ENCODE peak calls at places on chromosomes 12 and 14, in eight cellular contexts. W is small intestine; Z is cardiac muscle cell; G is CD8-positive, alpha-beta T cell; J is OCI-LY7; M is endodermal cell; D is right cardiac atrium; V is lower lobe of right lung. A is an unnamed sample.

GRCh38 chr14:52325126-52325525 is 11.0 kb downstream of the PTGER2 start:
- DNase-seq in D (no peak), J (peak; percentile 72), W (peak; percentile 15), G (no peak), Z (no peak), M (no peak), V (no peak), A (no peak)

GRCh38 chr14:102878970-102879460 is 43.4 kb upstream of the AMN start:
- DNase-seq in W (peak; percentile 26), D (no peak), G (no peak), Z (no peak), M (no peak), J (no peak), V (no peak), A (no peak)

GRCh38 chr14:64807588-64807987 is 72.1 kb downstream of the SPTB start:
- DNase-seq in G (no peak), W (no peak), V (no peak), Z (no peak), M (no peak), J (no peak), D (peak; percentile 85), A (peak; percentile 62)

GRCh38 chr14:89723930-89724915 is 230.3 kb downstream of the EFCAB11 start:
- DNase-seq in G (no peak), M (no peak), Z (no peak), V (no peak), D (no peak), W (no peak), J (no peak), A (no peak)

GRCh38 chr12:124613151-124613585 is 45.8 kb upstream of the NCOR2 start:
- DNase-seq in M (no peak), Z (no peak), G (no peak), D (no peak), W (no peak), V (no peak), J (no peak), A (no peak)

GRCh38 chr12:71166869-71167268 is 9.1 kb upstream of the TSPAN8 start:
- DNase-seq in V (no peak), M (no peak), G (no peak), W (no peak), D (no peak), Z (no peak), J (no peak), A (no peak)

GRCh38 chr12:38538319-38538718 is 221.7 kb downstream of the ALG10B start:
- DNase-seq in G (no peak), M (no peak), J (no peak), W (no peak), V (no peak), Z (no peak), D (no peak), A (no peak)

GRCh38 chr14:46384611-46385010 is 267.0 kb downstream of the RPL10L start:
- DNase-seq in G (no peak), Z (no peak), V (no peak), J (no peak), W (no peak), M (no peak), D (no peak), A (no peak)

GRCh38 chr12:56715798-56716197 is 9.3 kb downstream of the NACA start:
- DNase-seq in M (no peak), V (no peak), Z (no peak), W (no peak), D (no peak), G (no peak), J (no peak), A (peak; percentile 37)

GRCh38 chr12:1173806-1174617 is 183.0 kb downstream of the ERC1 start:
- DNase-seq in M (no peak), V (no peak), J (peak; percentile 17), G (no peak), D (no peak), W (no peak), Z (no peak), A (no peak)

GRCh38 chr14:99971929-99972747 is 93.1 kb upstream of the EVL start:
- DNase-seq in J (peak; percentile 19), W (no peak), D (peak; percentile 63), M (peak; percentile 68), G (peak; percentile 27), V (no peak), Z (peak; percentile 53), A (peak; percentile 71)

GRCh38 chr12:23884909-23885308 is 64.6 kb downstream of the SOX5 start:
- DNase-seq in Z (no peak), G (no peak), D (no peak), V (no peak), J (no peak), M (no peak), W (no peak), A (no peak)

GRCh38 chr12:108063192-108063591 is 65.9 kb upstream of the WSCD2 start:
- DNase-seq in M (peak; percentile 75), G (no peak), V (no peak), W (no peak), Z (peak; percentile 38), J (peak; percentile 25), D (no peak), A (no peak)

GRCh38 chr12:93599192-93599591 is 26.7 kb downstream of the SOCS2 start:
- DNase-seq in W (no peak), J (no peak), D (no peak), G (no peak), Z (no peak), M (no peak), V (no peak), A (no peak)

GRCh38 chr14:24367506-24368214 is at the start of gene NFATC4:
- DNase-seq in Z (peak; percentile 93), G (no peak), M (peak; percentile 92), J (peak; percentile 95), V (peak; percentile 63), W (peak; percentile 51), D (peak; percentile 90), A (no peak)

GRCh38 chr14:102035914-102036313 is 50.9 kb downstream of the HSP90AA1 start:
- DNase-seq in D (no peak), Z (no peak), M (no peak), V (no peak), J (no peak), G (no peak), W (no peak), A (no peak)

GRCh38 chr14:60756847-60757246 is 22.3 kb downstream of the MNAT1 start:
- DNase-seq in Z (peak; percentile 19), M (no peak), G (no peak), W (no peak), J (no peak), D (no peak), V (no peak), A (no peak)

GRCh38 chr12:9757433-9758025 is 3.2 kb downstream of the CD69 start:
- DNase-seq in Z (no peak), V (no peak), W (no peak), M (no peak), J (no peak), G (no peak), D (no peak), A (no peak)

GRCh38 chr12:9758119-9758518 is 2.6 kb downstream of the CD69 start:
- DNase-seq in W (no peak), Z (no peak), M (no peak), D (no peak), J (no peak), G (no peak), V (no peak), A (no peak)

GRCh38 chr12:9761407-9761736 is 671 bp upstream of the CD69 start:
- DNase-seq in W (peak; percentile 37), V (no peak), Z (no peak), D (no peak), J (no peak), G (no peak), M (no peak), A (no peak)

GRCh38 chr12:9760699-9761406 is at the start of gene CD69:
- DNase-seq in J (peak; percentile 83), M (no peak), G (peak; percentile 77), Z (no peak), V (no peak), W (peak; percentile 68), D (no peak), A (no peak)

GRCh38 chr12:9759680-9760592 is 765 bp downstream of the CD69 start:
- DNase-seq in M (no peak), V (no peak), D (no peak), G (no peak), W (no peak), Z (no peak), J (no peak), A (no peak)
- H3K4me3 ChIP-seq in M (no peak overlapping the region), V (peak overlapping the region; percentile 48), D (no peak overlapping the region), G (peak overlapping the region; percentile 79), W (peak overlapping the region; percentile 46), Z (no peak overlapping the region), J (peak overlapping the region; percentile 67), A (peak overlapping the region; percentile 39)

GRCh38 chr14:93965968-93966474 is 10.3 kb downstream of the ASB2 start:
- DNase-seq in M (no peak), J (no peak), G (no peak), Z (no peak), D (no peak), V (no peak), W (no peak), A (no peak)
- H3K4me1 ChIP-seq in M (no peaks in the 10 kb centered on the region), J (peaks cover 81% of the 10 kb centered on the region), G (peaks cover 34% of the 10 kb centered on the region), Z (peaks cover 4% of the 10 kb centered on the region), D (peaks cover 11% of the 10 kb centered on the region), V (peaks cover 45% of the 10 kb centered on the region), W (peaks cover 6% of the 10 kb centered on the region), A (peaks cover 30% of the 10 kb centered on the region)

GRCh38 chr12:90953956-90954421 is 987 bp downstream of the CCER1 start:
- DNase-seq in J (peak; percentile 38), M (peak; percentile 98), V (no peak), G (no peak), Z (no peak), W (no peak), D (peak; percentile 64), A (peak; percentile 63)
- H3K4me3 ChIP-seq in J (no peak overlapping the region), M (no peak overlapping the region), V (no peak overlapping the region), G (no peak overlapping the region), Z (no peak overlapping the region), W (no peak overlapping the region), D (no peak overlapping the region), A (no peak overlapping the region)

GRCh38 chr12:32993404-32993803 is 96.8 kb upstream of the PKP2 start:
- DNase-seq in M (no peak), J (no peak), W (no peak), Z (no peak), G (no peak), V (no peak), D (no peak), A (no peak)
- H3K4me1 ChIP-seq in M (peaks cover 16% of the 10 kb centered on the region), J (no peaks in the 10 kb centered on the region), W (no peaks in the 10 kb centered on the region), Z (peaks cover 11% of the 10 kb centered on the region), G (no peaks in the 10 kb centered on the region), V (no peaks in the 10 kb centered on the region), D (no peaks in the 10 kb centered on the region), A (no peaks in the 10 kb centered on the region)

DNA sequence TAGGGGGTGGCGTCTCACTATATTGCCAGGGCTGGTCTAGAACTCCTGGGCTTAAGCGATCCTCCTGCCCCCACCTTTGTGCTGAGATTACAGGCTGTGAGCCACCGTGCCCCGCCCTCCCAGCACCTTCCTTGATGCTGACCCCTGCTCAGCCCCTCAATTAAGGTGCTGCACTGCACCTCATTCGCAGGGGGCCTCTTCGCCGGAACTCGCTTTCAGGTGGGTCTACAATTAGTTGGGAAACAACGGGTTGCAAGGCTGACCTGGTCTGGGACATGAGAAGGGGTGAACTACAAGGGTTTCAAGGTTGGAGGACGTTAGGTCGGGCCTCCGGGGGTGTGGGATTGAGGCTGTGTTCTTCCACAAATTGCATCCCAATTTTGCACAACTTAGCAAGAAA is 1.2 kb upstream of the NOP2 start:
- DNase-seq in J (no peak), G (no peak), Z (no peak), V (no peak), D (no peak), W (no peak), M (no peak), A (no peak)
- H3K4me3 ChIP-seq in J (no peak overlapping the region), G (no peak overlapping the region), Z (no peak overlapping the region), V (no peak overlapping the region), D (no peak overlapping the region), W (no peak overlapping the region), M (peak overlapping the region; percentile 92), A (peak overlapping the region; percentile 69)

A was measured in upper lobe of right lung.